ENCODE peak calls at places on chromosomes 7 and 10, in nine cellular contexts. H, O, M, P, A, V, W, F and U are unnamed samples.

GRCh38 chr10:35564276-35564982 is 40.7 kb upstream of the GJD4 start:
- DNase-seq in H (peak; percentile 71), O (no peak), M (no peak), P (no peak), A (peak; percentile 50), V (no peak), W (no peak), F (no peak), U (no peak)

GRCh38 chr7:103065666-103066065 is 8.9 kb downstream of the FBXL13 start:
- DNase-seq in H (no peak), O (peak; percentile 74), M (peak; percentile 60), P (peak; percentile 31), A (no peak), V (no peak), W (peak; percentile 21), F (peak; percentile 44), U (peak; percentile 46)

GRCh38 chr10:33331020-33331557 is 3.4 kb downstream of the NRP1 start:
- DNase-seq in H (no peak), O (no peak), M (no peak), P (no peak), A (no peak), V (no peak), W (no peak), F (no peak), U (no peak)

GRCh38 chr7:41590951-41591350 is 111.9 kb downstream of the INHBA start:
- DNase-seq in H (no peak), O (no peak), M (no peak), P (no peak), A (no peak), V (no peak), W (no peak), F (no peak), U (no peak)

GRCh38 chr7:31735991-31736982 is 49.3 kb downstream of the PPP1R17 start:
- DNase-seq in H (peak; percentile 88), O (peak; percentile 83), M (peak; percentile 74), P (peak; percentile 76), A (peak; percentile 18), V (peak; percentile 74), W (peak; percentile 11), F (peak; percentile 32), U (peak; percentile 14)

GRCh38 chr10:16581202-16581601 is 59.5 kb upstream of the C1QL3 start:
- DNase-seq in H (no peak), O (no peak), M (no peak), P (no peak), A (no peak), V (no peak), W (no peak), F (no peak), U (no peak)

GRCh38 chr7:80505900-80506500 is 5.9 kb downstream of the GNAT3 start:
- DNase-seq in H (no peak), O (no peak), M (no peak), P (no peak), A (no peak), V (no peak), W (no peak), F (no peak), U (no peak)

GRCh38 chr7:45506059-45506458 is 68.1 kb upstream of the ADCY1 start:
- DNase-seq in H (no peak), O (no peak), M (no peak), P (no peak), A (no peak), V (no peak), W (no peak), F (no peak), U (no peak)

GRCh38 chr7:6165521-6166325 is 106.7 kb downstream of the CYTH3 start:
- DNase-seq in H (no peak), O (no peak), M (no peak), P (no peak), A (no peak), V (peak; percentile 50), W (no peak), F (no peak), U (no peak)

GRCh38 chr10:132309879-132310591 is 2.3 kb upstream of the STK32C start:
- DNase-seq in H (no peak), O (no peak), M (no peak), P (no peak), A (no peak), V (peak; percentile 57), W (no peak), F (no peak), U (no peak)

GRCh38 chr10:42475168-42476098 is 162.9 kb downstream of the ZNF33B start:
- DNase-seq in H (peak; percentile 25), O (peak; percentile 2), M (no peak), P (no peak), A (peak; percentile 40), V (no peak), W (no peak), F (no peak), U (no peak)

GRCh38 chr7:149785983-149786382 is 12.6 kb upstream of the ZNF467 start:
- DNase-seq in H (no peak), O (no peak), M (no peak), P (no peak), A (no peak), V (no peak), W (no peak), F (no peak), U (no peak)

GRCh38 chr7:65926588-65926987 is 53.7 kb downstream of the VKORC1L1 start:
- DNase-seq in H (no peak), O (no peak), M (no peak), P (no peak), A (no peak), V (no peak), W (no peak), F (no peak), U (no peak)

GRCh38 chr7:91836065-91836368 is 44.5 kb downstream of the MTERF1 start:
- DNase-seq in H (no peak), O (peak; percentile 14), M (no peak), P (no peak), A (no peak), V (no peak), W (no peak), F (no peak), U (no peak)

GRCh38 chr10:13712799-13713581 is 126.2 kb downstream of the PRPF18 start:
- DNase-seq in H (peak; percentile 68), O (no peak), M (no peak), P (no peak), A (peak; percentile 98), V (peak; percentile 93), W (no peak), F (peak; percentile 65), U (no peak)

GRCh38 chr7:131107343-131108211 is 220.1 kb upstream of the MKLN1 start:
- DNase-seq in H (peak; percentile 97), O (peak; percentile 72), M (peak; percentile 62), P (peak; percentile 79), A (peak; percentile 70), V (peak; percentile 91), W (peak; percentile 48), F (peak; percentile 87), U (no peak)

GRCh38 chr7:118259115-118259514 is 34.6 kb downstream of the ANKRD7 start:
- DNase-seq in H (no peak), O (no peak), M (no peak), P (no peak), A (no peak), V (no peak), W (no peak), F (no peak), U (no peak)

GRCh38 chr10:112030431-112030830 is 153.1 kb downstream of the GPAM start:
- DNase-seq in H (no peak), O (no peak), M (no peak), P (no peak), A (no peak), V (no peak), W (no peak), F (no peak), U (no peak)

GRCh38 chr7:44962483-44963251 is 16.1 kb downstream of the MYO1G start:
- DNase-seq in H (no peak), O (peak; percentile 75), M (peak; percentile 62), P (no peak), A (no peak), V (no peak), W (no peak), F (no peak), U (no peak)

GRCh38 chr7:134290286-134290685 is 26.4 kb downstream of the SLC35B4 start:
- DNase-seq in H (no peak), O (no peak), M (no peak), P (no peak), A (peak; percentile 30), V (no peak), W (no peak), F (no peak), U (no peak)

GRCh38 chr7:17677408-17677807 is 262.9 kb downstream of the SNX13 start:
- DNase-seq in H (no peak), O (no peak), M (no peak), P (no peak), A (peak; percentile 53), V (no peak), W (no peak), F (no peak), U (no peak)

GRCh38 chr10:6136215-6137201 is 47.7 kb downstream of the RBM17 start:
- DNase-seq in H (no peak), O (no peak), M (no peak), P (no peak), A (peak; percentile 72), V (peak; percentile 48), W (no peak), F (no peak), U (no peak)

GRCh38 chr7:82428186-82428961 is 15.2 kb downstream of the CACNA2D1 start:
- DNase-seq in H (no peak), O (no peak), M (no peak), P (no peak), A (peak; percentile 62), V (no peak), W (no peak), F (no peak), U (no peak)

GRCh38 chr7:2729893-2730716 is 42.1 kb downstream of the AMZ1 start:
- DNase-seq in H (peak; percentile 85), O (no peak), M (no peak), P (no peak), A (no peak), V (peak; percentile 89), W (no peak), F (no peak), U (no peak)

GRCh38 chr7:92653136-92653535 is 62.9 kb upstream of the FAM133B start:
- DNase-seq in H (no peak), O (no peak), M (no peak), P (no peak), A (no peak), V (no peak), W (no peak), F (no peak), U (no peak)

GRCh38 chr7:369476-369980 is 79.6 kb downstream of the FOXL3 start:
- DNase-seq in H (no peak), O (no peak), M (no peak), P (no peak), A (no peak), V (peak; percentile 50), W (no peak), F (no peak), U (no peak)

GRCh38 chr10:6665847-6666246 is 85.8 kb upstream of the PRKCQ start:
- DNase-seq in H (no peak), O (no peak), M (no peak), P (no peak), A (no peak), V (no peak), W (peak; percentile 33), F (no peak), U (peak; percentile 60)

GRCh38 chr10:129932996-129933395 is 31.1 kb downstream of the EBF3 start:
- DNase-seq in H (no peak), O (no peak), M (no peak), P (no peak), A (no peak), V (peak; percentile 35), W (no peak), F (no peak), U (no peak)

GRCh38 chr10:125700355-125700911 is 17.5 kb upstream of the TEX36 start:
- DNase-seq in H (no peak), O (no peak), M (no peak), P (no peak), A (peak; percentile 16), V (no peak), W (no peak), F (no peak), U (no peak)

GRCh38 chr10:125711110-125711750 is 8.3 kb upstream of the EDRF1 start:
- DNase-seq in H (no peak), O (peak; percentile 21), M (no peak), P (no peak), A (no peak), V (no peak), W (no peak), F (no peak), U (no peak)

GRCh38 chr7:150980663-150981062 is 2.5 kb upstream of the KCNH2 start:
- DNase-seq in H (no peak), O (peak; percentile 83), M (peak; percentile 61), P (peak; percentile 61), A (no peak), V (no peak), W (no peak), F (no peak), U (no peak)